ENCODE peak calls at places on chromosome 6, in five cellular contexts. L is HT1080; X is NCI-H2171 treated with DMSO at 0.1 percent for 48 hours; M is stimulated activated CD4-positive, alpha-beta T cell treated with anti-CD3 and anti-CD28 coated beads, TNF-alpha, amount 100 ng/mL, for 1 hour; U is fibroblast of the aortic adventitia. P is an unnamed sample.

GRCh38 chr6:119330520-119330919 is 19.0 kb downstream of the MAN1A1 start:
- DNase-seq in L (no peak), U (no peak), X (no peak), M (no peak), P (no peak)

GRCh38 chr6:143335865-143336264 is 114.6 kb downstream of the ADAT2 start:
- DNase-seq in U (no peak), L (no peak), M (no peak), X (no peak), P (no peak)

GRCh38 chr6:19417713-19418112 is 419.5 kb upstream of the ID4 start:
- DNase-seq in U (peak), X (no peak), M (no peak), L (peak), P (no peak)

GRCh38 chr6:13407709-13408695 is 79.4 kb downstream of the GFOD1 start:
- DNase-seq in U (peak), L (peak), X (no peak), M (no peak), P (peak)

GRCh38 chr6:138654715-138655634 is 118.6 kb upstream of the CCDC28A start:
- DNase-seq in M (no peak), L (peak), X (no peak), U (peak), P (no peak)

GRCh38 chr6:162377735-162378134 is 349.8 kb downstream of the PRKN start:
- DNase-seq in L (no peak), X (no peak), U (no peak), M (no peak), P (no peak)

GRCh38 chr6:30060634-30060981 is 457 bp upstream of the POLR1H start:
- DNase-seq in U (no peak), L (no peak), X (no peak), M (no peak), P (peak)

GRCh38 chr6:146700078-146700686 is 101.4 kb downstream of the ADGB start:
- DNase-seq in L (peak), M (no peak), X (peak), U (peak), P (peak)

GRCh38 chr6:119535332-119535731 is 185.8 kb upstream of the MAN1A1 start:
- DNase-seq in M (no peak), U (no peak), L (no peak), X (no peak), P (no peak)

GRCh38 chr6:20455175-20456075 is 53.7 kb downstream of the E2F3 start:
- DNase-seq in L (peak), X (no peak), U (peak), M (no peak), P (no peak)

GRCh38 chr6:45387236-45387635 is 9.5 kb upstream of the SUPT3H start:
- DNase-seq in L (no peak), X (no peak), U (peak), M (no peak), P (no peak)

GRCh38 chr6:149335924-149336323 is 18.4 kb downstream of the TAB2 start:
- DNase-seq in X (no peak), U (peak), L (peak), M (no peak), P (no peak)

P was measured in body of pancreas.